ENCODE peak calls at places on chromosome 9, in four cellular contexts. F, T, H and Y are unnamed samples.

GRCh38 chr9:421896-422295 is 207.2 kb downstream of the DOCK8 start:
- DNase-seq in H (no peak), F (no peak), T (no peak), Y (no peak)

GRCh38 chr9:131233989-131234388 is 42.3 kb downstream of the FAM78A start:
- DNase-seq in F (no peak), H (no peak), T (no peak), Y (no peak)

GRCh38 chr9:32345243-32345642 is 39.2 kb upstream of the ACO1 start:
- DNase-seq in T (no peak), F (no peak), H (no peak), Y (no peak)

GRCh38 chr9:31740705-31741104 is 643.7 kb upstream of the ACO1 start:
- DNase-seq in H (no peak), T (no peak), F (no peak), Y (no peak)

GRCh38 chr9:18893051-18893450 is 140.0 kb downstream of the SAXO1 start:
- DNase-seq in T (no peak), H (no peak), F (no peak), Y (no peak)

GRCh38 chr9:88074931-88075330 is 63.3 kb downstream of the SPATA31C2 start:
- DNase-seq in T (no peak), H (no peak), F (no peak), Y (no peak)

GRCh38 chr9:83508072-83508471 is 30.1 kb downstream of the FRMD3 start:
- DNase-seq in H (no peak), F (no peak), T (no peak), Y (no peak)

GRCh38 chr9:100100268-100100667 is 1.2 kb downstream of the INVS start:
- DNase-seq in H (no peak), F (no peak), T (no peak), Y (no peak)

GRCh38 chr9:89502038-89502601 is 4.2 kb upstream of the SEMA4D start:
- DNase-seq in H (no peak), T (no peak), F (no peak), Y (no peak)

GRCh38 chr9:14906000-14906399 is 4.2 kb downstream of the FREM1 start:
- DNase-seq in H (no peak), T (no peak), F (no peak), Y (no peak)

GRCh38 chr9:95494022-95494415 is 22.8 kb downstream of the PTCH1 start:
- DNase-seq in H (no peak), F (no peak), T (peak), Y (no peak)

GRCh38 chr9:88741335-88741734 is 206.4 kb downstream of the NXNL2 start:
- DNase-seq in H (no peak), T (no peak), F (no peak), Y (no peak)

GRCh38 chr9:110282767-110283136 is 26.4 kb upstream of the TXN start:
- DNase-seq in T (no peak), H (no peak), F (no peak), Y (no peak)

GRCh38 chr9:83472221-83472665 is 66.0 kb downstream of the FRMD3 start:
- DNase-seq in F (no peak), H (no peak), T (peak), Y (peak)

GRCh38 chr9:107888773-107889227 is 399.2 kb upstream of the KLF4 start:
- DNase-seq in H (no peak), T (no peak), F (no peak), Y (no peak)

GRCh38 chr9:115213777-115214428 is 95.9 kb upstream of the TNC start:
- DNase-seq in F (no peak), T (no peak), H (no peak), Y (no peak)

GRCh38 chr9:72442212-72442607 is 77.2 kb upstream of the ZFAND5 start:
- DNase-seq in F (no peak), T (no peak), H (no peak), Y (no peak)

GRCh38 chr9:97629136-97629535 is 4.0 kb downstream of the TSTD2 start:
- DNase-seq in T (no peak), F (no peak), H (no peak), Y (no peak)

GRCh38 chr9:129365196-129365595 is 187.1 kb upstream of the IER5L start:
- DNase-seq in H (no peak), F (no peak), T (no peak), Y (no peak)

GRCh38 chr9:86946712-86947145 is 577 bp downstream of the GAS1 start:
- DNase-seq in H (no peak), F (no peak), T (peak), Y (peak)

GRCh38 chr9:76302947-76303550 is 91.2 kb downstream of the RFK start:
- DNase-seq in T (no peak), H (no peak), F (no peak), Y (no peak)

GRCh38 chr9:5628183-5628529 is 751 bp upstream of the RIC1 start:
- DNase-seq in F (no peak), T (no peak), H (no peak), Y (no peak)

GRCh38 chr9:89226076-89226475 is 47.5 kb upstream of the SHC3 start:
- DNase-seq in F (no peak), H (no peak), T (peak), Y (no peak)

GRCh38 chr9:124414612-124415011 is 630 bp downstream of the PSMB7 start:
- DNase-seq in F (no peak), T (no peak), H (no peak), Y (no peak)

GRCh38 chr9:108551030-108551964 is 304.5 kb downstream of the ACTL7B start:
- DNase-seq in H (no peak), F (no peak), T (no peak), Y (no peak)